ENCODE peak calls at places on chromosomes 11 and 22, in ten cellular contexts. B is small intestine, K is heart right ventricle, S is gastrocnemius medialis, U is SJSA1, Y is tibial nerve, J is heart left ventricle, L is mesenchymal stem cell, O is fibroblast of lung, Q is WERI-Rb-1. E is an unnamed sample.

GRCh38 chr11:35050596-35050995 is 88.4 kb upstream of the CD44 start:
- DNase-seq in B (no peak), K (no peak), S (no peak), U (no peak), Y (no peak), J (no peak), L (peak; percentile 36), O (no peak), Q (no peak), E (no peak)

GRCh38 chr11:18588297-18589252 is at the start of gene UEVLD:
- DNase-seq in B (peak; percentile 90), K (peak; percentile 89), S (peak; percentile 81), U (peak; percentile 74), Y (peak; percentile 74), J (peak; percentile 93), L (peak; percentile 95), O (peak; percentile 92), Q (peak; percentile 91), E (peak; percentile 96)

GRCh38 chr11:44380820-44381219 is 70.9 kb upstream of the ALX4 start:
- DNase-seq in B (no peak), K (no peak), S (no peak), U (no peak), Y (no peak), J (no peak), L (no peak), O (no peak), Q (no peak), E (no peak)

GRCh38 chr11:848988-849824 is 6.6 kb downstream of the TSPAN4 start:
- DNase-seq in B (no peak), K (peak; percentile 57), S (no peak), U (no peak), Y (no peak), J (no peak), L (peak; percentile 25), O (no peak), Q (peak; percentile 63), E (no peak)

GRCh38 chr11:68818181-68818580 is 23.5 kb downstream of the CPT1A start:
- DNase-seq in B (no peak), K (no peak), S (no peak), U (no peak), Y (no peak), J (no peak), L (no peak), O (no peak), Q (no peak), E (peak; percentile 46)

GRCh38 chr11:17890333-17890732 is 122.5 kb downstream of the SERGEF start:
- DNase-seq in B (no peak), K (no peak), S (no peak), U (no peak), Y (no peak), J (no peak), L (peak; percentile 6), O (peak; percentile 9), Q (no peak), E (no peak)

GRCh38 chr11:130436171-130436570 is 7.8 kb upstream of the ADAMTS8 start:
- DNase-seq in B (no peak), K (no peak), S (no peak), U (no peak), Y (no peak), J (peak; percentile 13), L (no peak), O (no peak), Q (no peak), E (no peak)

GRCh38 chr11:40722179-40722795 is 737.2 kb downstream of the LRRC4C start:
- DNase-seq in B (peak; percentile 6), K (no peak), S (no peak), U (peak; percentile 2), Y (no peak), J (no peak), L (peak; percentile 21), O (peak; percentile 3), Q (peak; percentile 27), E (no peak)

DNA sequence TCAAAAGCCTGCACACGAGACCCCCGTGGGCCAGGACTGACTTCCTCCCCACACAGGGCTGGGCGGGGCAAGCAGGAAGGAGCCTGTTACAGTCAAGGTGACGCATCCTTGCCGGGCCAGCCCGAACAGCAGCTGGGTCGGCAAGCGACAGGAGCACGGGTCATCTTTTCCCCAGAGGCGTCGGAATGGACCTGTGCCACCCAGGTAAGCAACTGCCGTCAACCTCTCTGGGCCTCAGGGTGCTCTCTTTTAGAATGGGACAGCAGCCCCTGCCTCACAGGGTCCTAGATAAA is at the start of gene CYTH4:
- DNase-seq in B (peak; percentile 46), K (peak; percentile 61), S (no peak), U (no peak), Y (no peak), J (peak; percentile 73), L (no peak), O (no peak), Q (no peak), E (peak; percentile 72)
- H3K27ac ChIP-seq in B (peak within 1 kb of the TSS; percentile 38), K (peak within 1 kb of the TSS; percentile 25), S (no peak within 1 kb of the TSS), U (no peak within 1 kb of the TSS), Y (peak within 1 kb of the TSS; percentile 77), J (no peak within 1 kb of the TSS), L (no peak within 1 kb of the TSS), O (no peak within 1 kb of the TSS), Q (no peak within 1 kb of the TSS), E (peak within 1 kb of the TSS; percentile 49)

DNA sequence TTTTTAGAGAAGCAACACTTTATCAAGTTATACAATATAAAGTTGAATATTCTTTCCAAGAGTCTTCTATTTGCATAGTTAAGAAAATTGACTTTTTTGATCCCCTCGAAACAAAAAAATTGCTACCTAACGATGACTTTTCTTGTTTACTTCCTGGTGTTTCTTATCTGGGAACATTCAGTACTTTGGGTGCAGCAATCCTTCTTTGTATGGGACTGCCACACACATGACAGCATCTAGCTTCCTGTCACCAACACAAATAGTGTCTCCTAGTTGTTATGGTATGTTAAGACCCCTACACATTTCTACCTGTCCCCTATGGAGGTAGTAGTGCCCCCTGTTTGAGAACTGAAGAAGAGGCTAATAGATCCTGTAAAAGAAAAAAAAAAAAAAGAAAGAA is 841.7 kb upstream of the FAT3 start:
- DNase-seq in B (peak; percentile 4), K (no peak), S (no peak), U (no peak), Y (no peak), J (no peak), L (no peak), O (no peak), Q (no peak), E (no peak)
- H3K27me3 ChIP-seq in B (no peaks in the 10 kb centered on the region), K (no peaks in the 10 kb centered on the region), S (no peaks in the 10 kb centered on the region), U (no peaks in the 10 kb centered on the region), Y (no peaks in the 10 kb centered on the region), J (no peaks in the 10 kb centered on the region), L (no peaks in the 10 kb centered on the region), O (no peaks in the 10 kb centered on the region), Q (no peaks in the 10 kb centered on the region), E (no peaks in the 10 kb centered on the region)

GRCh38 chr11:20060180-20060579 is 100.1 kb downstream of the DBX1 start:
- DNase-seq in B (no peak), K (no peak), S (no peak), U (no peak), Y (no peak), J (no peak), L (no peak), O (no peak), Q (no peak), E (no peak)

GRCh38 chr11:20058749-20059458 is 101.4 kb downstream of the DBX1 start:
- DNase-seq in B (no peak), K (no peak), S (no peak), U (no peak), Y (no peak), J (no peak), L (no peak), O (no peak), Q (no peak), E (no peak)

GRCh38 chr11:20061766-20062165 is 98.5 kb downstream of the DBX1 start:
- DNase-seq in B (no peak), K (no peak), S (no peak), U (no peak), Y (no peak), J (no peak), L (no peak), O (no peak), Q (no peak), E (no peak)

GRCh38 chr11:20059587-20060021 is 100.7 kb downstream of the DBX1 start:
- DNase-seq in B (no peak), K (no peak), S (no peak), U (no peak), Y (no peak), J (no peak), L (no peak), O (no peak), Q (no peak), E (no peak)

DNA sequence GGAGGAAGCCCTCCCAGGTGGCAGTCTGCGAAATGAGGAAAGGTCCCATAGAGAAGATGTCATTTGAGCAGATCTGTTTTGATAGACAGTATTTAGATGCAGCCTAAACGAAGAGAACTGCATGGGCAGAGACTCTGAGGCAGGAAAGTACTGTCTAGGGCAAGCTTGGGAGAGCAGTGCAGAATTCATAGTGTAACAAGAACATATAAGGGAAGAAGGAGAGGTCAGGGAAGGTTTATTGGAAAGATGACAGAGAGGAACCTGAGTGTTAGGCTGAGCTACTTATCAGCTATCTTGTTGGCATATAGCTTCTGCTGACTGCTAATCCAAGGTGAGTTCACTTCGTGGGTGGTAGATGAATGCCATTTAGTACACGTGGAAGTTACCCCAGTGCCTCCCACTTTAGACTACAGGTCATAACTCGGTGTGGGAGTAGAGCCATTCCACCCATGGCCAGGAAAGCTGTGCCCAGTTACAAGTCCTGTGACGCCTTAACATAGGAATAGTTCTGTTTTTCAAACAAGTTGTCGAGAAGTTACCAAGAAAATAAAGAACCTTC is 99.5 kb downstream of the DBX1 start:
- DNase-seq in B (no peak), K (no peak), S (no peak), U (no peak), Y (no peak), J (no peak), L (no peak), O (no peak), Q (no peak), E (no peak)
- H3K27ac ChIP-seq in B (no peak overlapping the region), K (no peak overlapping the region), S (no peak overlapping the region), U (no peak overlapping the region), Y (no peak overlapping the region), J (no peak overlapping the region), L (no peak overlapping the region), O (no peak overlapping the region), Q (no peak overlapping the region), E (no peak overlapping the region)

GRCh38 chr11:122981388-122982264 is at the start of gene BSX:
- DNase-seq in B (peak; percentile 9), K (peak; percentile 52), S (no peak), U (no peak), Y (no peak), J (peak; percentile 47), L (peak; percentile 43), O (peak; percentile 35), Q (no peak), E (peak; percentile 79)

GRCh38 chr11:122979103-122979814 is 2.4 kb downstream of the BSX start:
- DNase-seq in B (no peak), K (no peak), S (no peak), U (no peak), Y (no peak), J (no peak), L (no peak), O (no peak), Q (no peak), E (no peak)

GRCh38 chr11:122977455-122978302 is 4.0 kb downstream of the BSX start:
- DNase-seq in B (no peak), K (no peak), S (no peak), U (no peak), Y (no peak), J (no peak), L (no peak), O (no peak), Q (no peak), E (no peak)

GRCh38 chr11:122978303-122978620 is 3.4 kb downstream of the BSX start:
- DNase-seq in B (no peak), K (no peak), S (no peak), U (no peak), Y (no peak), J (no peak), L (no peak), O (no peak), Q (no peak), E (no peak)

DNA sequence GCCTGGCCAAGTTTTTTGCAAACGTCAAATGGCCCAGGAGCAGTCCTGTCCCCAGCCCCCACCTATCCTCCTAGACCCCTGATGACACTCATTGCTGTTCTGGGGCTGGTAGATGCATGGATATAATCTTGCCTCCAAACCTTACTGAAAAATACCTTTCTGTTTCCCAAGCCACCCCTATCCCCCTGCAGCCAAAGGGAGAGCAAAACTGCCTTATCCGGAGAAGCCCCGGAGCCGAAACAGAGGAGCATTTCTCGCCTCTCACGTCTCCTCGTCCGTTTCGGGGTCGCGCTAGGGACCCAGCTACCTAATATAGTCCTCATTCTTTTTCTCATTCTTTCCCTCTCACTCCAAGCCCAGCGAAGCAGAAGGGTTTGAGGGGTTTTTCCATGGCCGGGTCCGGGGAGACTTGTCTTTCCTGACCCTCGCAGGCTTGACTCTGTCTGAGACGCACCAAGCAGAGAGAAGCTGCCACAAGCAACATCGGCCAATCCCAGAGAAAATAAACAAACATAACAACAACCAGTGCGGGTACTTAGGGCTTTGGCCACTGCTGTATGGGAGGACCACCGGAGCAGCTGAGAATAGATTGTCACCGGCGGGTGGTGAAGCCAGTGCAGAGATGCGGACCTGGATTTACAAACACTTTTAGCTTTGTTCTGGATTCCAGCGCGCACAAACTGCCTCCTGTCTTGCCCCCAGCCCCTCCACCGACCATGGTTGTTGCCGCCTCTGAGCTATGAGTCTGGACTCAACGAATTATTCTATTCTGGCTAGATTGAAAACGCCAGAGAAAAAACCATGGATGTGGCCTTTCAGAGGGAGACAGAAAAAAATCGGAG is 1.6 kb downstream of the BSX start:
- DNase-seq in B (no peak), K (no peak), S (no peak), U (no peak), Y (no peak), J (no peak), L (no peak), O (no peak), Q (no peak), E (no peak)
- H3K27me3 ChIP-seq in B (peaks cover 22% of the 10 kb centered on the region), K (peaks cover 63% of the 10 kb centered on the region), S (peaks cover 98% of the 10 kb centered on the region), U (peaks cover 32% of the 10 kb centered on the region), Y (peaks cover 100% of the 10 kb centered on the region), J (peaks cover 100% of the 10 kb centered on the region), L (peaks cover 99% of the 10 kb centered on the region), O (peaks cover 83% of the 10 kb centered on the region), Q (peaks cover 3% of the 10 kb centered on the region), E (no peaks in the 10 kb centered on the region)